ENCODE peak calls at places on chromosomes 5 and 9, in six cellular contexts. One of them, this sample, is unnamed. For H3K36me3 and H3K4me1, the result is how much of the 10 kb centered on the place peaks cover.

GRCh38 chr9:109574061-109574882 is 76.2 kb upstream of the PTPN3 start:
- DNase-seq in spleen: no peak
- DNase-seq in PC-3: peak
- DNase-seq in psoas muscle: no peak
- DNase-seq in hepatocyte: peak
- DNase-seq in neural progenitor cell: peak
- DNase-seq in this sample: no peak

GRCh38 chr5:36041537-36041845 is 25.2 kb downstream of the UGT3A2 start:
- DNase-seq in neural progenitor cell: peak
- DNase-seq in psoas muscle: no peak
- DNase-seq in hepatocyte: no peak
- DNase-seq in spleen: no peak
- DNase-seq in PC-3: no peak
- DNase-seq in this sample: no peak

GRCh38 chr9:113921366-113921765 is 45.3 kb downstream of the ZNF618 start:
- DNase-seq in hepatocyte: no peak
- DNase-seq in spleen: no peak
- DNase-seq in psoas muscle: no peak
- DNase-seq in neural progenitor cell: no peak
- DNase-seq in PC-3: no peak
- DNase-seq in this sample: no peak

GRCh38 chr5:59095480-59095879 is 512.6 kb downstream of the RAB3C start:
- DNase-seq in hepatocyte: no peak
- DNase-seq in PC-3: no peak
- DNase-seq in spleen: no peak
- DNase-seq in psoas muscle: no peak
- DNase-seq in neural progenitor cell: no peak
- DNase-seq in this sample: no peak

GRCh38 chr9:125621170-125621569 is 85.8 kb downstream of the MAPKAP1 start:
- DNase-seq in spleen: no peak
- DNase-seq in PC-3: no peak
- DNase-seq in psoas muscle: no peak
- DNase-seq in hepatocyte: no peak
- DNase-seq in neural progenitor cell: no peak
- DNase-seq in this sample: no peak

GRCh38 chr5:36040651-36041536 is 25.8 kb downstream of the UGT3A2 start:
- DNase-seq in hepatocyte: no peak
- DNase-seq in PC-3: peak
- DNase-seq in spleen: no peak
- DNase-seq in neural progenitor cell: no peak
- DNase-seq in psoas muscle: no peak
- DNase-seq in this sample: no peak

GRCh38 chr5:157865844-157866243 is 6.9 kb upstream of the CLINT1 start:
- DNase-seq in psoas muscle: no peak
- DNase-seq in spleen: no peak
- DNase-seq in PC-3: peak
- DNase-seq in hepatocyte: peak
- DNase-seq in neural progenitor cell: no peak
- DNase-seq in this sample: no peak

GRCh38 chr9:133701321-133701980 is 36.7 kb downstream of the SARDH start:
- DNase-seq in psoas muscle: no peak
- DNase-seq in PC-3: no peak
- DNase-seq in spleen: peak
- DNase-seq in neural progenitor cell: no peak
- DNase-seq in hepatocyte: no peak
- DNase-seq in this sample: no peak

GRCh38 chr9:89138463-89139390 is 39.9 kb downstream of the SHC3 start:
- DNase-seq in PC-3: peak
- DNase-seq in psoas muscle: no peak
- DNase-seq in neural progenitor cell: no peak
- DNase-seq in hepatocyte: no peak
- DNase-seq in spleen: no peak
- DNase-seq in this sample: no peak

GRCh38 chr9:128940271-128940921 is 7.0 kb downstream of the DOLK start:
- DNase-seq in hepatocyte: no peak
- DNase-seq in psoas muscle: no peak
- DNase-seq in spleen: peak
- DNase-seq in neural progenitor cell: no peak
- DNase-seq in PC-3: no peak
- DNase-seq in this sample: no peak

GRCh38 chr5:27266184-27266583 is 227.8 kb upstream of the CDH9 start:
- DNase-seq in neural progenitor cell: no peak
- DNase-seq in psoas muscle: no peak
- DNase-seq in hepatocyte: no peak
- DNase-seq in spleen: no peak
- DNase-seq in PC-3: no peak
- DNase-seq in this sample: no peak

GRCh38 chr5:174563899-174564298 is 160.5 kb upstream of the MSX2 start:
- DNase-seq in hepatocyte: no peak
- DNase-seq in psoas muscle: no peak
- DNase-seq in PC-3: no peak
- DNase-seq in neural progenitor cell: no peak
- DNase-seq in spleen: no peak
- DNase-seq in this sample: peak

GRCh38 chr5:120544043-120544442 is 79.9 kb downstream of the PRR16 start:
- DNase-seq in psoas muscle: no peak
- DNase-seq in PC-3: no peak
- DNase-seq in hepatocyte: no peak
- DNase-seq in neural progenitor cell: no peak
- DNase-seq in spleen: no peak
- DNase-seq in this sample: no peak

GRCh38 chr9:122261469-122261881 is 3.2 kb downstream of the RBM18 start:
- DNase-seq in spleen: no peak
- DNase-seq in psoas muscle: peak
- DNase-seq in neural progenitor cell: no peak
- DNase-seq in hepatocyte: peak
- DNase-seq in PC-3: peak
- DNase-seq in this sample: peak

DNA sequence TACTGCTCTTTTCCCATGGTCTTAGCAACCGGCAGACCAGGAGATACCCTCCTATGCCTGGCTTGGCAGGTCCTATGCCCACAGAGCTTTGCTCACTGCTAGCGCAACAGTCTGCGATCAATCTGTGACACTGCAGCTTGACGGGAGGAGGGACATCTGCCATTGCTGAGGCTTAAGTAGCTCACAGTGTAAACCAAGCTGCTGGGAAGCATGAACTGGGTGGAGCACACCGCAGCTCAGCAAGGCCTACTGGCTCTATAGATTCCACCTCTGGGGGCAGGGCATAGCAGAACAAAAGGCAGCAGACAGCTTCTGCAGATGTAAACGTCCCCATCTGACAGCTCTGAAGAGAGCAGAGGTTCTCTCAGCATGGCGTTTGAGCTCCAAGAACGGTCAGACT is 40.4 kb downstream of the MCTP1 start:
- DNase-seq in PC-3: no peak
- DNase-seq in neural progenitor cell: peak
- DNase-seq in hepatocyte: no peak
- DNase-seq in psoas muscle: no peak
- DNase-seq in spleen: no peak
- DNase-seq in this sample: no peak
- H3K27ac ChIP-seq in PC-3: no peak
- H3K27ac ChIP-seq in neural progenitor cell: no peak
- H3K27ac ChIP-seq in hepatocyte: no peak
- H3K27ac ChIP-seq in psoas muscle: no peak
- H3K27ac ChIP-seq in spleen: no peak
- H3K27ac ChIP-seq in this sample: no peak

GRCh38 chr5:65775476-65775875 is 53.5 kb downstream of the NLN start:
- DNase-seq in psoas muscle: no peak
- DNase-seq in neural progenitor cell: no peak
- DNase-seq in PC-3: no peak
- DNase-seq in hepatocyte: no peak
- DNase-seq in spleen: no peak
- DNase-seq in this sample: no peak

GRCh38 chr5:65774346-65774745 is 52.3 kb downstream of the NLN start:
- DNase-seq in spleen: no peak
- DNase-seq in neural progenitor cell: no peak
- DNase-seq in psoas muscle: no peak
- DNase-seq in PC-3: peak
- DNase-seq in hepatocyte: peak
- DNase-seq in this sample: no peak

GRCh38 chr5:65778126-65778525 is 56.1 kb downstream of the NLN start:
- DNase-seq in psoas muscle: no peak
- DNase-seq in PC-3: no peak
- DNase-seq in spleen: no peak
- DNase-seq in hepatocyte: no peak
- DNase-seq in neural progenitor cell: no peak
- DNase-seq in this sample: no peak

GRCh38 chr5:65776707-65777141 is 54.7 kb downstream of the NLN start:
- DNase-seq in hepatocyte: no peak
- DNase-seq in neural progenitor cell: no peak
- DNase-seq in PC-3: no peak
- DNase-seq in psoas muscle: no peak
- DNase-seq in spleen: no peak
- DNase-seq in this sample: no peak

GRCh38 chr5:65779643-65780042 is 57.6 kb downstream of the NLN start:
- DNase-seq in neural progenitor cell: no peak
- DNase-seq in spleen: no peak
- DNase-seq in hepatocyte: no peak
- DNase-seq in psoas muscle: no peak
- DNase-seq in PC-3: no peak
- DNase-seq in this sample: no peak
- H3K36me3 ChIP-seq in neural progenitor cell: under half
- H3K36me3 ChIP-seq in spleen: under half
- H3K36me3 ChIP-seq in hepatocyte: under half
- H3K36me3 ChIP-seq in psoas muscle: under half
- H3K36me3 ChIP-seq in PC-3: under half
- H3K36me3 ChIP-seq in this sample: under half

GRCh38 chr5:370959-371810 is 49.7 kb downstream of the AHRR start:
- DNase-seq in psoas muscle: no peak
- DNase-seq in PC-3: no peak
- DNase-seq in hepatocyte: no peak
- DNase-seq in spleen: peak
- DNase-seq in neural progenitor cell: no peak
- DNase-seq in this sample: no peak

GRCh38 chr5:373710-374602 is 52.4 kb downstream of the AHRR start:
- DNase-seq in PC-3: peak
- DNase-seq in psoas muscle: peak
- DNase-seq in neural progenitor cell: peak
- DNase-seq in hepatocyte: peak
- DNase-seq in spleen: peak
- DNase-seq in this sample: peak

GRCh38 chr5:372911-373709 is 51.6 kb downstream of the AHRR start:
- DNase-seq in psoas muscle: no peak
- DNase-seq in PC-3: no peak
- DNase-seq in hepatocyte: no peak
- DNase-seq in neural progenitor cell: no peak
- DNase-seq in spleen: peak
- DNase-seq in this sample: no peak

GRCh38 chr5:371811-372555 is 50.5 kb downstream of the AHRR start:
- DNase-seq in spleen: peak
- DNase-seq in psoas muscle: no peak
- DNase-seq in neural progenitor cell: no peak
- DNase-seq in PC-3: no peak
- DNase-seq in hepatocyte: no peak
- DNase-seq in this sample: no peak

DNA sequence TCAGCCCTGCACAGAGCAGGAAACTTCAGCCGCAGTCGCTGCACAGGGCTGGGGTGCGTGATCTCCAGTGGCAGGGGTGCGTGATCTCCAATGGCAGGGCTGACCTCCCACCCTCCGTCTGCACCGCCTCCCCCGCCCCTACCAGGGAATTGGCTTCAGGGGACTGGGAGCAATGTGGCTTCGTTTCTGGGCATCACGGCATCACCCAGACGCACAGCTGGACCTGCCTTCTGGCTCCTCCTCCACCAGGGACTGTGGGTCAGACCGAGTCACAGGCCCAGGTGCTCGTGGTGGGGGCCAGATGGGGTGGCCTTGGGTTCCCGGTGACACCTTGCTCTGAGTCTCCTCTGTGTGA is 51.0 kb downstream of the AHRR start:
- DNase-seq in hepatocyte: no peak
- DNase-seq in psoas muscle: no peak
- DNase-seq in neural progenitor cell: no peak
- DNase-seq in PC-3: no peak
- DNase-seq in spleen: peak
- DNase-seq in this sample: no peak
- H3K4me1 ChIP-seq in hepatocyte: under half
- H3K4me1 ChIP-seq in psoas muscle: under half
- H3K4me1 ChIP-seq in neural progenitor cell: under half
- H3K4me1 ChIP-seq in PC-3: under half
- H3K4me1 ChIP-seq in spleen: under half
- H3K4me1 ChIP-seq in this sample: under half

GRCh38 chr5:165508286-165508685 is 2002.9 kb downstream of the MAT2B start:
- DNase-seq in psoas muscle: no peak
- DNase-seq in PC-3: no peak
- DNase-seq in neural progenitor cell: no peak
- DNase-seq in spleen: no peak
- DNase-seq in hepatocyte: no peak
- DNase-seq in this sample: no peak
- H3K27ac ChIP-seq in psoas muscle: no peak
- H3K27ac ChIP-seq in PC-3: no peak
- H3K27ac ChIP-seq in neural progenitor cell: no peak
- H3K27ac ChIP-seq in spleen: no peak
- H3K27ac ChIP-seq in hepatocyte: no peak
- H3K27ac ChIP-seq in this sample: no peak

DNA sequence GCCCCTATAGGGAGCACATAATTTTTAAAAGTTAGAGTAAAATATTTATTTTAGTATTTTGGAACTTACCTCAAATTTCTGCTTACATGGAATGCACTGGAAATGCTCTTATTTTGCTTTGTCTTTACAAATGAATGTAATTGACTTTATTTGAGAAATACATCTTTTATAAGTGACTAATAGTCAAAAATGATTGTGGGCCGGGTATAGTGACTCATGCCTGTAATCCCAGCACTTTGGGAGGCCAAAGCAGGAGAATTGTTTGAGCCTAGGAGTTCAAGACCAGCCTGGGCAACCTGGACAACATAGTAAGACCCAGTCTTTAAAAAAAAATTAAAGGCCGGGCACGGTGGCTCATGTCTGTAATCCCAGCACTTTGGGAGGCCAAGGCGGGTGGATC is 5.8 kb downstream of the HMGCR start:
- DNase-seq in psoas muscle: no peak
- DNase-seq in neural progenitor cell: no peak
- DNase-seq in hepatocyte: no peak
- DNase-seq in PC-3: peak
- DNase-seq in spleen: no peak
- DNase-seq in this sample: no peak
- H3K36me3 ChIP-seq in psoas muscle: under half
- H3K36me3 ChIP-seq in neural progenitor cell: under half
- H3K36me3 ChIP-seq in hepatocyte: under half
- H3K36me3 ChIP-seq in PC-3: under half
- H3K36me3 ChIP-seq in spleen: half or more
- H3K36me3 ChIP-seq in this sample: under half

DNA sequence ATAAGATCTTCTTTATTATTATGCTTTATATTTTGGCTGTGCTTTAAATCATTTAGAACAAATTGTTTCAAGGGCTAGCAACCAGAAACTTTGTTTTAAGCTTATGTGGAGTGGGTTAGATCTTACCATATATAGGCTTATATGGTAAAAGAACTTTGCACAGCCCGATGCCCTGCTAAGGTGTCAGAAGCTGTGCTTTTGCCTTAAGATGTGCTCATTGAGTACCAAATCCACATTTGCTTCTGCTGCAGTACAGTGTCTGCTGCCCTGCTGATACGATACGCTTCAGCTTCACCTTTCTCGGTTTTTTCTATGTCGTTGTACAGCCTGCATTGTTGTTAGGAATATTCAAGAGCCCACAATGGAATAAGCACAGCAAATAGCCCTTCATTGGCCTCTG is 34.8 kb downstream of the CD180 start:
- DNase-seq in psoas muscle: no peak
- DNase-seq in spleen: no peak
- DNase-seq in PC-3: no peak
- DNase-seq in hepatocyte: no peak
- DNase-seq in neural progenitor cell: no peak
- DNase-seq in this sample: no peak
- H3K4me1 ChIP-seq in psoas muscle: under half
- H3K4me1 ChIP-seq in spleen: under half
- H3K4me1 ChIP-seq in PC-3: under half
- H3K4me1 ChIP-seq in hepatocyte: under half
- H3K4me1 ChIP-seq in neural progenitor cell: under half
- H3K4me1 ChIP-seq in this sample: under half

GRCh38 chr9:18489861-18490260 is 15.9 kb downstream of the ADAMTSL1 start:
- DNase-seq in neural progenitor cell: no peak
- DNase-seq in hepatocyte: no peak
- DNase-seq in spleen: no peak
- DNase-seq in psoas muscle: no peak
- DNase-seq in PC-3: peak
- DNase-seq in this sample: no peak
- H3K27ac ChIP-seq in neural progenitor cell: no peak
- H3K27ac ChIP-seq in hepatocyte: no peak
- H3K27ac ChIP-seq in spleen: no peak
- H3K27ac ChIP-seq in psoas muscle: peak
- H3K27ac ChIP-seq in PC-3: peak
- H3K27ac ChIP-seq in this sample: no peak